ENCODE peak calls at places on chromosomes 5 and 9, in four cellular contexts. V is tibial artery, K is mucosa of descending colon, T is neural progenitor cell. R is an unnamed sample.

GRCh38 chr9:26271495-26272122 is 593.4 kb upstream of the TUSC1 start:
- DNase-seq in T (no peak), K (no peak), V (no peak), R (no peak)

GRCh38 chr9:81320909-81321482 is 368.4 kb downstream of the TLE1 start:
- DNase-seq in T (no peak), V (no peak), K (no peak), R (no peak)

GRCh38 chr9:92292338-92293074 is 991 bp downstream of the IARS1 start:
- DNase-seq in T (no peak), K (no peak), V (no peak), R (no peak)

GRCh38 chr9:105712773-105713172 is 18.4 kb downstream of the TMEM38B start:
- DNase-seq in T (no peak), V (no peak), K (no peak), R (peak; percentile 61)

GRCh38 chr5:102307232-102307631 is 11.1 kb upstream of the SLCO4C1 start:
- DNase-seq in V (no peak), T (no peak), K (no peak), R (no peak)

GRCh38 chr5:167642779-167643517 is 648.5 kb upstream of the WWC1 start:
- DNase-seq in K (no peak), V (no peak), T (no peak), R (no peak)

GRCh38 chr5:151186538-151186937 is 29.0 kb upstream of the ANXA6 start:
- DNase-seq in K (no peak), V (no peak), T (no peak), R (no peak)

GRCh38 chr9:108412755-108413154 is 443.0 kb downstream of the ACTL7B start:
- DNase-seq in K (no peak), V (no peak), T (peak; percentile 45), R (no peak)

GRCh38 chr5:54249210-54250028 is 61.0 kb downstream of the ARL15 start:
- DNase-seq in T (no peak), V (no peak), K (peak; percentile 32), R (no peak)

GRCh38 chr5:68419637-68420452 is 204.3 kb downstream of the PIK3R1 start:
- DNase-seq in V (peak; percentile 29), T (peak; percentile 18), K (peak; percentile 57), R (peak; percentile 83)

GRCh38 chr9:93087971-93088655 is 7.9 kb upstream of the CARD19 start:
- DNase-seq in T (peak; percentile 0), V (no peak), K (peak; percentile 20), R (peak; percentile 49)

GRCh38 chr5:141149812-141150211 is at the start of gene PCDHB6:
- DNase-seq in K (no peak), T (peak; percentile 5), V (no peak), R (no peak)

GRCh38 chr9:114798793-114799427 is 6.9 kb downstream of the TNFSF15 start:
- DNase-seq in V (no peak), K (no peak), T (no peak), R (no peak)

GRCh38 chr5:72015103-72015548 is 92.1 kb upstream of the MAP1B start:
- DNase-seq in T (no peak), K (no peak), V (no peak), R (peak; percentile 64)

GRCh38 chr9:131473198-131473885 is 29.4 kb upstream of the POMT1 start:
- DNase-seq in V (no peak), K (peak; percentile 14), T (no peak), R (no peak)

GRCh38 chr5:386432-387341 is 56.3 kb upstream of the EXOC3 start:
- DNase-seq in K (peak; percentile 23), V (no peak), T (no peak), R (no peak)

GRCh38 chr9:94961870-94962269 is 235.4 kb downstream of the AOPEP start:
- DNase-seq in K (no peak), V (no peak), T (no peak), R (no peak)

GRCh38 chr9:97109194-97109811 is 70.4 kb upstream of the CTSV start:
- DNase-seq in V (no peak), T (peak; percentile 80), K (peak; percentile 60), R (no peak)

GRCh38 chr5:135331612-135332011 is 67.4 kb downstream of the MACROH2A1 start:
- DNase-seq in V (no peak), T (no peak), K (no peak), R (no peak)

GRCh38 chr9:135281661-135282000 is 194.2 kb downstream of the OLFM1 start:
- DNase-seq in V (no peak), K (no peak), T (no peak), R (no peak)

GRCh38 chr5:74243634-74244033 is 396.9 kb downstream of the ENC1 start:
- DNase-seq in V (no peak), K (no peak), T (no peak), R (no peak)

GRCh38 chr5:138339086-138339456 is 1.0 kb downstream of the FAM53C start:
- DNase-seq in V (no peak), K (no peak), T (peak; percentile 62), R (no peak)

GRCh38 chr9:75601280-75601679 is 289.2 kb upstream of the PCSK5 start:
- DNase-seq in V (no peak), K (no peak), T (peak; percentile 5), R (no peak)

GRCh38 chr9:129031514-129031913 is 3.4 kb upstream of the SH3GLB2 start:
- DNase-seq in T (no peak), V (no peak), K (no peak), R (no peak)

GRCh38 chr9:136578915-136579637 is 33.2 kb upstream of the NOTCH1 start:
- DNase-seq in T (no peak), V (no peak), K (no peak), R (peak; percentile 73)

GRCh38 chr5:67205981-67206380 is 9.4 kb upstream of the CD180 start:
- DNase-seq in K (no peak), T (no peak), V (no peak), R (no peak)

GRCh38 chr9:93597142-93597706 is 20.8 kb downstream of the PHF2 start:
- DNase-seq in V (no peak), T (no peak), K (no peak), R (peak; percentile 59)

DNA sequence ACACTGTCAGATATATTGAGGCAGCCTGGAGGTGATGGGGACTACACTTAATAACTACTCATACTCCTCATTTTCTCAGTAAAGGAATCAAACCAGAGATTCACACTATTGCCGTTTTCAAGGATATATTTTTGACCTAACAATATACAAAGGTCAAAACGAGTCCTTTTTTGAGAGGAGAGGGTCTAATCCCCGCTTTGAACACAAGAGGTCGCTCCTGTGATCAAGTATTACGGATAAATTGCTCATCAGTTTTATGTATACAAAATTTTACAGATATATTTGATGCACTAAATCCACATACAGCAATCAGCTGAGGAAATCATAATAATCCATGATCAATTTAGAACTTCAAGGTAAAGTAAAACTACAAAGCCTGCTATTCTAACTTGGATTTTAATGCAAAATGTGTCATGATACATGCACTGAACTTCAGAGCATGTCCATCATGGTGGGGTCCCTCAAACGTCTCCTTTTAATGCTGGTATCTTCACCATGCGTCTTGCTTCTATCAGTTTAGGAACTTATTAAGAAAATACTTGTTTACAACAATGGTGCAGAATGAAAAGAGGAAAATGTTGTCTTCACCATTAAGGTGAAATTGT is 2.5 kb upstream of the ISL1 start:
- DNase-seq in K (no peak), T (peak; percentile 70), V (no peak), R (no peak)
- TF ChIP-seq CTCF in K (peak; percentile 23), T (peak; percentile 84), V (no peak), R (peak; percentile 5)

DNA sequence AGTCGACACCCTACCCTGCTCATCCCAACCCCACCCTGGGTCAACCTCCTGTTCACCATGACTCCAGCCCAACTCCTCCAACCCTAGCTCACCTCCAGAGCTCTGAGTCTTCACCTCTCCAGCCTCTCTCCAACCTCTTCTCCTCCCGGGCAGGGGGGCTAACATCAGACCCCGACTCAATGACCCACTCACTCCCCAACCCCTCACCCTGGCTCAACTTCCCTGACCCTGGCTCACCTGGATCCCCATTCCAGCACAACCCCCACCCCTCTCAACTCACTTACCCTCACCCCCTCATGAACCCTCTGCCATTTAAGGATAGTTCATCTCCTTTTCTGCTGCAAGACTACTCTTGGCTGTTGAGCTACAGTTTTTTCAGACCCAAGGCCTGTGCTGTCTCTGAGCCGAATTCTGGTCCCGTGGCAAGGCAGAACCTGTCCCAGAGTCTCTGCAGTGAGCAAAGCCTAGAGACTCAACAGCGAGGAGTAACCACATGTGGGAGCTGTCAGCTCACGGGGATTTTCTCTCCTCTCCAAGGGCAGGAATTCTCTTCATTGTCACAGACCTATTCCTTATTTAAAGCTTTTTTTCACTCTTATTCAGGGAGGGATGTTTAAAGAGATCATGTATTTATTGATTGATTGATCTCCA is 29.8 kb downstream of the ANKRD33B start:
- DNase-seq in T (no peak), V (no peak), K (no peak), R (no peak)
- TF ChIP-seq CTCF in T (no peak), V (no peak), K (no peak), R (no peak)

GRCh38 chr5:6708814-6709213 is 4.4 kb upstream of the TENT4A start:
- DNase-seq in K (no peak), V (no peak), T (no peak), R (no peak)
- TF ChIP-seq CTCF in K (no peak), V (no peak), T (no peak), R (no peak)

DNA sequence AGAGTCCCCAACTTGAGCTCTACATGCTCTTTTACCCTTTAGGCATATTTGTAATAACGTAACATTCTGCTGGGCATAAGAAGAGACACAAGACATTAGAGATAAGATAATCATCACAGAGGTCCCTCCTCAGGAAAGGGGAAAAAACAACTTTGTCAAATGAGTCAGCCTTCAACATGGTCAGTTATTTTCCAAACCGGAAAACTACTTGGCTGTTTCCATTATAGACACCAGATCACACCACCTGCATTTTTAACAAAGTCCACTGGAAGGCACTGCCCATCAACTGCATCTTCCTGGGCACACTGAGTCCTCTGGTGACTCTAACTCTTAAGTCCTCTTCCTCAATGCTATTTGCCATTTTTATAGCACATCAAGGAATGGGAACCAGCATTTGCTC is 221.8 kb downstream of the FAM114A2 start:
- DNase-seq in T (no peak), K (no peak), V (no peak), R (no peak)
- TF ChIP-seq CTCF in T (no peak), K (no peak), V (no peak), R (no peak)

DNA sequence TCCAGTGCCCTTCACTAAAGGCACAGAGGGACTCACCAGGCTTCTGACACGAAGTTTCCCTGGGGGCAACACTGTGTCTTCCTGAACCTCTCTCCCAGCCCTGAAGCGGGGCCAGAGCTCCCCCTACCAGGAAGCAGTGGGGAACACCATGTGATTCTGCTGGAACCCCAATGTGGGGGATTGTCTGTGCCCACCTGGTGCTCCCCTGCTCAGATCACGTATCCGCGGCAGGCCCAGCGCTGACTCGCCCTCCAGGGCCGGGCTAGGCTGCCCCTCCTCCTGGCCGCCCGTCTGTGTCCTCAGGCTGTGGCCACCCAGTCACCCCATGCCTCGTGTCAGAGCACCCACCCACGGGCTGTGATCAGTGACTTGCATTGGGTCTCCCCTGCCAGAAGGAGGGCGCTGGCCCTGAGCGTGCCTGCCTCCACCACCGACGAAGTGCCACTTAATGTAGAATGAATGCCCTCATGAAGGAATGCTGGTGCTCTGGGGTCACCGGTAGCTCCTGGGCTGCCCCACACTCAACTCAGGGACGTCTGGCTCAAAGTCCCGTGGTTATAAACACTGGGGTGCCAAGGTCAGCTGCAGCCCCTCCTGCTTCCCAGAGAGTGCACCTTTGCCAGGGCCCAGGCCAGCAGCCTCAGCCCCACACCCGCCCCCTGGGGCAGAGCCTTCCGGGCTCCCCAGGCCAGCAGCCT is 22.1 kb downstream of the SARDH start:
- DNase-seq in T (peak; percentile 59), K (peak; percentile 31), V (no peak), R (peak; percentile 79)
- TF ChIP-seq CTCF in T (peak; percentile 62), K (no peak), V (no peak), R (peak; percentile 29)